ENCODE peak calls at places on chromosome 21, in eight cellular contexts. C is NCI-H748 treated with DMSO at 0.1 percent for 48 hours; R is stimulated activated CD4-positive, alpha-beta T cell treated with anti-CD3 and anti-CD28 coated beads, Interleukin-2, amount 100 ng/mL, for 48 hours; D is NCI-H1417 treated with DMSO at 0.1 percent for 48 hours; H is NCI-H146; B is germinal center; A is bronchial epithelial cell; L is globus pallidus. M is an unnamed sample.

GRCh38 chr21:44764319-44765230 is 37.0 kb downstream of the UBE2G2 start:
- DNase-seq in R (no peak), A (no peak), C (no peak), B (no peak), D (no peak), L (no peak), H (no peak), M (no peak)

GRCh38 chr21:31678478-31678877 is 19.0 kb downstream of the SOD1 start:
- DNase-seq in C (no peak), L (no peak), A (no peak), R (no peak), D (no peak), H (no peak), B (no peak), M (no peak)

GRCh38 chr21:34886554-34887385 is 162.3 kb downstream of the RUNX1 start:
- DNase-seq in A (no peak), C (peak), H (peak), D (no peak), B (peak), L (no peak), R (no peak), M (no peak)

GRCh38 chr21:41133896-41134522 is 34.0 kb upstream of the BACE2 start:
- DNase-seq in C (peak), B (no peak), A (peak), H (peak), R (no peak), D (no peak), L (peak), M (no peak)

GRCh38 chr21:18468775-18469174 is 65.2 kb upstream of the TMPRSS15 start:
- DNase-seq in H (no peak), D (no peak), L (no peak), C (peak), B (no peak), A (no peak), R (no peak), M (no peak)

GRCh38 chr21:45950740-45951515 is 30.6 kb upstream of the COL6A1 start:
- DNase-seq in C (no peak), L (no peak), D (peak), B (no peak), H (no peak), A (no peak), R (no peak), M (no peak)

GRCh38 chr21:39472211-39472610 is 20.4 kb downstream of the SH3BGR start:
- DNase-seq in C (no peak), R (no peak), B (no peak), A (no peak), L (no peak), H (no peak), D (no peak), M (no peak)

GRCh38 chr21:42120904-42121535 is 49.9 kb downstream of the UMODL1 start:
- DNase-seq in H (no peak), B (peak), R (no peak), C (no peak), D (no peak), A (no peak), L (no peak), M (no peak)

GRCh38 chr21:37871121-37871862 is 45.0 kb downstream of the KCNJ6 start:
- DNase-seq in L (no peak), B (no peak), C (no peak), A (peak), D (no peak), H (no peak), R (no peak), M (no peak)

GRCh38 chr21:25515484-25516405 is 91.5 kb downstream of the MRPL39 start:
- DNase-seq in B (no peak), D (no peak), H (no peak), C (no peak), R (no peak), A (no peak), L (no peak), M (no peak)

GRCh38 chr21:21200103-21200938 is 202.1 kb downstream of the NCAM2 start:
- DNase-seq in H (no peak), R (no peak), C (no peak), B (no peak), A (peak), D (no peak), L (peak), M (no peak)

GRCh38 chr21:40555129-40555528 is 291.8 kb downstream of the DSCAM start:
- DNase-seq in A (no peak), R (no peak), B (no peak), H (no peak), L (no peak), D (no peak), C (no peak), M (no peak)

GRCh38 chr21:36847189-36847588 is 119.3 kb downstream of the HLCS start:
- DNase-seq in H (no peak), A (peak), B (no peak), L (peak), C (no peak), R (no peak), D (no peak), M (no peak)

GRCh38 chr21:44700101-44701022 is 3.4 kb downstream of the KRTAP10-12 start:
- DNase-seq in R (no peak), A (no peak), L (no peak), H (no peak), B (no peak), D (no peak), C (no peak), M (no peak)

GRCh38 chr21:42063206-42063577 is 7.9 kb upstream of the UMODL1 start:
- DNase-seq in L (no peak), R (no peak), A (no peak), D (no peak), B (peak), C (no peak), H (peak), M (peak)

GRCh38 chr21:41819236-41819855 is 52.5 kb upstream of the RIPK4 start:
- DNase-seq in L (no peak), H (no peak), R (no peak), A (no peak), B (no peak), C (no peak), D (no peak), M (no peak)

GRCh38 chr21:35045539-35046222 is 3.4 kb downstream of the RUNX1 start:
- DNase-seq in A (no peak), B (no peak), H (no peak), C (no peak), L (no peak), R (no peak), D (no peak), M (peak)

GRCh38 chr21:34198232-34199120 is 125.1 kb downstream of the MRPS6 start:
- DNase-seq in L (no peak), B (no peak), C (no peak), D (no peak), H (no peak), A (no peak), R (no peak), M (no peak)

GRCh38 chr21:46645840-46646239 is 10.4 kb downstream of the PRMT2 start:
- DNase-seq in H (no peak), C (no peak), D (no peak), B (no peak), R (no peak), L (no peak), A (no peak), M (no peak)